ENCODE peak calls at places on chromosomes 11 and 22, in nine cellular contexts. U is astrocyte, D is fibroblast of lung, M is AG04450, X is tibial nerve, L is B cell, I is lower leg skin, C is PC-9, R is stomach. V is an unnamed sample.

GRCh38 chr22:22341736-22342135 is 97.2 kb downstream of the VPREB1 start:
- DNase-seq in U (no peak), D (no peak), M (no peak), X (no peak), L (no peak), I (no peak), C (no peak), R (no peak), V (no peak)

GRCh38 chr11:64881476-64881875 is 3.1 kb upstream of the EHD1 start:
- DNase-seq in U (no peak), D (no peak), M (no peak), X (no peak), L (no peak), I (no peak), C (no peak), R (no peak), V (no peak)

GRCh38 chr11:10581481-10582019 is 13.1 kb upstream of the LYVE1 start:
- DNase-seq in U (no peak), D (peak), M (no peak), X (peak), L (peak), I (peak), C (peak), R (no peak), V (no peak)

GRCh38 chr11:133347988-133348387 is 184.3 kb downstream of the OPCML start:
- DNase-seq in U (peak), D (peak), M (no peak), X (no peak), L (no peak), I (no peak), C (no peak), R (no peak), V (no peak)

GRCh38 chr11:47188262-47188661 is 2.0 kb upstream of the PACSIN3 start:
- DNase-seq in U (no peak), D (no peak), M (no peak), X (no peak), L (no peak), I (no peak), C (no peak), R (no peak), V (no peak)

GRCh38 chr11:44634401-44635281 is 69.2 kb downstream of the CD82 start:
- DNase-seq in U (peak), D (peak), M (peak), X (no peak), L (no peak), I (peak), C (no peak), R (peak), V (no peak)

GRCh38 chr11:119055901-119056300 is 1.1 kb downstream of the HYOU1 start:
- DNase-seq in U (no peak), D (peak), M (no peak), X (no peak), L (no peak), I (no peak), C (no peak), R (no peak), V (no peak)

GRCh38 chr11:128734439-128735224 is 40.8 kb downstream of the FLI1 start:
- DNase-seq in U (no peak), D (no peak), M (no peak), X (peak), L (no peak), I (no peak), C (no peak), R (peak), V (no peak)

GRCh38 chr11:68881320-68881719 is 22.3 kb downstream of the MRPL21 start:
- DNase-seq in U (no peak), D (no peak), M (no peak), X (no peak), L (no peak), I (no peak), C (no peak), R (no peak), V (no peak)

GRCh38 chr11:117143390-117143789 is 697 bp upstream of the PAFAH1B2 start:
- DNase-seq in U (peak), D (peak), M (no peak), X (no peak), L (peak), I (peak), C (peak), R (peak), V (no peak)

GRCh38 chr11:44016129-44016528 is 31.7 kb upstream of the ACCSL start:
- DNase-seq in U (peak), D (peak), M (no peak), X (peak), L (no peak), I (no peak), C (no peak), R (peak), V (no peak)

GRCh38 chr11:66659785-66660184 is 17.9 kb downstream of the RBM4B start:
- DNase-seq in U (no peak), D (no peak), M (no peak), X (no peak), L (peak), I (no peak), C (no peak), R (no peak), V (no peak)

GRCh38 chr11:42849362-42849761 is 462.4 kb upstream of the API5 start:
- DNase-seq in U (no peak), D (no peak), M (no peak), X (no peak), L (no peak), I (no peak), C (no peak), R (no peak), V (no peak)

GRCh38 chr22:45065726-45066125 is 55.9 kb upstream of the PHF21B start:
- DNase-seq in U (no peak), D (no peak), M (no peak), X (no peak), L (no peak), I (no peak), C (no peak), R (no peak), V (no peak)

GRCh38 chr11:43868852-43869567 is 11.6 kb upstream of the ALKBH3 start:
- DNase-seq in U (peak), D (peak), M (no peak), X (no peak), L (no peak), I (no peak), C (no peak), R (no peak), V (no peak)

GRCh38 chr22:45602824-45603301 is 68.8 kb upstream of the ATXN10 start:
- DNase-seq in U (peak), D (peak), M (no peak), X (no peak), L (no peak), I (no peak), C (no peak), R (no peak), V (no peak)

GRCh38 chr11:73734996-73735395 is 25.9 kb downstream of the RAB6A start:
- DNase-seq in U (peak), D (peak), M (no peak), X (no peak), L (no peak), I (no peak), C (no peak), R (no peak), V (no peak)

GRCh38 chr11:117919326-117920275 is 9.6 kb downstream of the TMPRSS13 start:
- DNase-seq in U (no peak), D (no peak), M (no peak), X (no peak), L (peak), I (no peak), C (no peak), R (no peak), V (no peak)

GRCh38 chr11:118438314-118438931 is 2.1 kb downstream of the KMT2A start:
- DNase-seq in U (peak), D (peak), M (peak), X (peak), L (peak), I (peak), C (peak), R (no peak), V (peak)

GRCh38 chr11:119885861-119886567 is 157.0 kb upstream of the NECTIN1 start:
- DNase-seq in U (no peak), D (no peak), M (no peak), X (no peak), L (no peak), I (no peak), C (no peak), R (no peak), V (no peak)

GRCh38 chr11:59754494-59754858 is 700 bp upstream of the STX3 start:
- DNase-seq in U (no peak), D (peak), M (no peak), X (no peak), L (peak), I (peak), C (peak), R (no peak), V (no peak)

GRCh38 chr11:119000906-119001305 is 3.0 kb downstream of the CENATAC start:
- DNase-seq in U (peak), D (peak), M (no peak), X (no peak), L (no peak), I (no peak), C (no peak), R (no peak), V (no peak)

GRCh38 chr22:48567213-48567975 is 1260.3 kb downstream of the BRD1 start:
- DNase-seq in U (no peak), D (no peak), M (no peak), X (no peak), L (no peak), I (no peak), C (no peak), R (no peak), V (no peak)

GRCh38 chr11:12675951-12676711 is 1.9 kb downstream of the TEAD1 start:
- DNase-seq in U (peak), D (peak), M (no peak), X (peak), L (peak), I (no peak), C (no peak), R (no peak), V (no peak)

GRCh38 chr11:118051611-118052461 is 25.0 kb upstream of the TMPRSS4 start:
- DNase-seq in U (no peak), D (no peak), M (no peak), X (no peak), L (no peak), I (no peak), C (no peak), R (peak), V (peak)

GRCh38 chr22:26416670-26417270 is 12.3 kb upstream of the ASPHD2 start:
- DNase-seq in U (peak), D (peak), M (peak), X (peak), L (no peak), I (peak), C (peak), R (no peak), V (no peak)

GRCh38 chr22:32142600-32142999 is 16.5 kb downstream of the C22orf42 start:
- DNase-seq in U (no peak), D (no peak), M (no peak), X (no peak), L (no peak), I (no peak), C (no peak), R (no peak), V (no peak)

GRCh38 chr22:20885557-20886323 is 26.9 kb downstream of the SNAP29 start:
- DNase-seq in U (peak), D (peak), M (peak), X (peak), L (peak), I (peak), C (peak), R (peak), V (peak)

GRCh38 chr11:72010529-72011233 is 12.0 kb downstream of the IL18BP start:
- DNase-seq in U (no peak), D (no peak), M (no peak), X (no peak), L (no peak), I (no peak), C (no peak), R (no peak), V (no peak)

GRCh38 chr11:104028476-104028875 is 8.0 kb upstream of the DDI1 start:
- DNase-seq in U (peak), D (peak), M (no peak), X (no peak), L (no peak), I (no peak), C (no peak), R (no peak), V (no peak)

GRCh38 chr22:44086759-44087158 is 62.7 kb downstream of the PARVB start:
- DNase-seq in U (no peak), D (no peak), M (no peak), X (no peak), L (no peak), I (no peak), C (no peak), R (no peak), V (no peak)

GRCh38 chr11:65113839-65114238 is 2.2 kb downstream of the TM7SF2 start:
- DNase-seq in U (no peak), D (no peak), M (no peak), X (no peak), L (no peak), I (no peak), C (no peak), R (no peak), V (no peak)

GRCh38 chr11:35142481-35143207 is 3.7 kb downstream of the CD44 start:
- DNase-seq in U (peak), D (peak), M (no peak), X (no peak), L (no peak), I (no peak), C (peak), R (no peak), V (no peak)

GRCh38 chr11:42812408-42812807 is 499.4 kb upstream of the API5 start:
- DNase-seq in U (no peak), D (no peak), M (no peak), X (no peak), L (no peak), I (no peak), C (no peak), R (no peak), V (no peak)

GRCh38 chr22:19645391-19645790 is 68.9 kb upstream of the SEPTIN5 start:
- DNase-seq in U (no peak), D (no peak), M (no peak), X (no peak), L (no peak), I (no peak), C (no peak), R (no peak), V (no peak)
- TF ChIP-seq CTCF in U (no peak), D (no peak), M (no peak), X (no peak), L (no peak), I (no peak), C (no peak), R (no peak), V (no peak)

GRCh38 chr11:70790671-70791300 is 392.5 kb downstream of the CTTN start:
- DNase-seq in U (no peak), D (no peak), M (no peak), X (no peak), L (no peak), I (no peak), C (no peak), R (no peak), V (no peak)

GRCh38 chr11:70798296-70798695 is 400.0 kb downstream of the CTTN start:
- DNase-seq in U (no peak), D (no peak), M (no peak), X (no peak), L (no peak), I (no peak), C (no peak), R (no peak), V (no peak)

GRCh38 chr11:70799386-70799785 is 401.1 kb downstream of the CTTN start:
- DNase-seq in U (peak), D (peak), M (no peak), X (no peak), L (no peak), I (no peak), C (no peak), R (no peak), V (no peak)

GRCh38 chr11:70802185-70802584 is 403.9 kb downstream of the CTTN start:
- DNase-seq in U (no peak), D (no peak), M (no peak), X (no peak), L (no peak), I (no peak), C (no peak), R (no peak), V (no peak)

GRCh38 chr11:70796601-70797000 is 398.3 kb downstream of the CTTN start:
- DNase-seq in U (no peak), D (no peak), M (no peak), X (no peak), L (no peak), I (no peak), C (no peak), R (no peak), V (no peak)
- TF ChIP-seq CTCF in U (no peak), D (no peak), M (no peak), X (no peak), L (no peak), I (no peak), C (no peak), R (no peak), V (no peak)

GRCh38 chr11:86797133-86797532 is 3.2 kb upstream of the PRSS23 start:
- DNase-seq in U (no peak), D (no peak), M (no peak), X (no peak), L (no peak), I (no peak), C (no peak), R (no peak), V (no peak)

GRCh38 chr11:86800956-86801264 is 568 bp downstream of the PRSS23 start:
- DNase-seq in U (no peak), D (no peak), M (no peak), X (no peak), L (no peak), I (no peak), C (no peak), R (no peak), V (no peak)

GRCh38 chr11:86799680-86800075 is 664 bp upstream of the PRSS23 start:
- DNase-seq in U (no peak), D (no peak), M (no peak), X (no peak), L (no peak), I (no peak), C (no peak), R (no peak), V (no peak)

GRCh38 chr11:86800076-86800955 is at the start of gene PRSS23:
- DNase-seq in U (peak), D (peak), M (no peak), X (no peak), L (peak), I (no peak), C (peak), R (peak), V (no peak)

DNA sequence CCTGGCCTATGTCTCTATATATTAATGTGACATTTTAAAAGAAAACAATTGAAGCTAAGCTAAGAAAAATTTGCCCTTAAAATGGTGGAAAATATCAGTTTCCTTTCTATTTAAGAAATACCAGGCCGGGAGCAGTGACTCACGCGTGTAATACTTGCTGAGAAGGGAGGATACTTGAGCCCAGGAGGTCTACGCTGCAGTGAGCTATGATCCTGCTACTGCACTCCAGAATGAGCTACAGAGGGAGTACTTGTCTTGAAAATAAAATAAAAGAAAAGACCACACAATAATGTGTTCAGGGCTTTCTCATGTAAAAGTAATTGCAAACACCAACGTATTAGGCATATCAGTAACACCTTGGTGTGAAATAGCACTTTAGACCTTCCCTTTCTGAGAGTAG is 1.4 kb upstream of the PRSS23 start:
- DNase-seq in U (peak), D (peak), M (peak), X (no peak), L (no peak), I (no peak), C (no peak), R (no peak), V (no peak)
- TF ChIP-seq CTCF in U (no peak), D (no peak), M (no peak), X (no peak), L (no peak), I (no peak), C (no peak), R (no peak), V (no peak)

GRCh38 chr11:86941871-86942208 is 13.4 kb downstream of the FZD4 start:
- DNase-seq in U (no peak), D (no peak), M (no peak), X (no peak), L (no peak), I (no peak), C (no peak), R (peak), V (no peak)

GRCh38 chr11:86938203-86938899 is 16.8 kb downstream of the FZD4 start:
- DNase-seq in U (no peak), D (no peak), M (no peak), X (no peak), L (no peak), I (no peak), C (no peak), R (no peak), V (no peak)

GRCh38 chr11:86941077-86941870 is 13.9 kb downstream of the FZD4 start:
- DNase-seq in U (no peak), D (no peak), M (no peak), X (no peak), L (no peak), I (no peak), C (no peak), R (no peak), V (no peak)

GRCh38 chr11:86940122-86940777 is 14.9 kb downstream of the FZD4 start:
- DNase-seq in U (peak), D (peak), M (no peak), X (peak), L (no peak), I (no peak), C (no peak), R (peak), V (no peak)

GRCh38 chr11:86938900-86939880 is 16.0 kb downstream of the FZD4 start:
- DNase-seq in U (no peak), D (no peak), M (no peak), X (peak), L (peak), I (no peak), C (no peak), R (no peak), V (no peak)
- TF ChIP-seq CTCF in U (peak), D (peak), M (peak), X (peak), L (peak), I (no peak), C (peak), R (peak), V (peak)

V was measured in CD4-positive, alpha-beta T cell.